ENCODE peak calls at places on chromosomes 3 and 15, in ten cellular contexts. K is mucosa of descending colon, G is GM23338, P is esophagus squamous epithelium, X is lung, S is adrenal gland, Q is mesenchymal stem cell, J is choroid plexus epithelial cell, B is heart left ventricle, R is body of pancreas. M is an unnamed sample.

GRCh38 chr3:175153595-175153994 is 294.5 kb downstream of the NAALADL2 start:
- DNase-seq in X (no peak), P (no peak), Q (no peak), G (peak), B (no peak), R (no peak), S (no peak), K (no peak), J (no peak), M (no peak)

GRCh38 chr3:53044371-53045106 is 1.3 kb downstream of the SFMBT1 start:
- DNase-seq in K (peak), G (peak), X (no peak), P (no peak), J (peak), R (peak), S (peak), Q (peak), B (peak), M (peak)

GRCh38 chr15:89136818-89137772 is 48.8 kb downstream of the ABHD2 start:
- DNase-seq in R (peak), Q (peak), K (no peak), X (no peak), B (peak), S (peak), G (no peak), J (no peak), P (no peak), M (no peak)

GRCh38 chr15:65303687-65304392 is 637 bp upstream of the RNU5B-1 start:
- DNase-seq in X (peak), J (peak), P (no peak), R (peak), B (peak), S (peak), K (peak), G (peak), Q (peak), M (peak)

GRCh38 chr3:169907944-169908343 is 3.4 kb upstream of the SAMD7 start:
- DNase-seq in P (no peak), Q (no peak), G (no peak), R (no peak), X (no peak), K (no peak), B (no peak), J (no peak), S (no peak), M (no peak)

GRCh38 chr3:52200981-52201679 is 3.2 kb downstream of the ALAS1 start:
- DNase-seq in G (no peak), X (no peak), S (no peak), P (no peak), B (no peak), R (no peak), Q (peak), K (no peak), J (peak), M (no peak)

GRCh38 chr3:53219897-53220483 is 35.8 kb downstream of the TKT start:
- DNase-seq in R (peak), P (peak), S (peak), K (peak), Q (peak), X (peak), G (peak), B (peak), J (peak), M (peak)

GRCh38 chr3:16838561-16838960 is 46.2 kb upstream of the PLCL2 start:
- DNase-seq in S (peak), X (no peak), B (peak), P (no peak), G (no peak), K (peak), J (no peak), R (peak), Q (no peak), M (no peak)

GRCh38 chr15:52261026-52261425 is 34.6 kb downstream of the MYO5C start:
- DNase-seq in K (no peak), G (no peak), J (no peak), R (no peak), B (no peak), P (no peak), S (no peak), X (no peak), Q (no peak), M (no peak)

GRCh38 chr3:64214002-64214696 is 11.1 kb downstream of the PRICKLE2 start:
- DNase-seq in P (no peak), S (peak), K (peak), J (peak), Q (peak), B (peak), R (peak), X (peak), G (no peak), M (peak)

GRCh38 chr3:161859057-161859456 is 362.4 kb downstream of the OTOL1 start:
- DNase-seq in G (no peak), Q (no peak), K (no peak), R (no peak), J (no peak), X (no peak), S (no peak), P (no peak), B (no peak), M (no peak)

GRCh38 chr3:102132370-102132769 is 283.1 kb downstream of the NFKBIZ start:
- DNase-seq in R (no peak), B (no peak), S (no peak), P (no peak), G (no peak), K (no peak), J (peak), X (no peak), Q (peak), M (no peak)

DNA sequence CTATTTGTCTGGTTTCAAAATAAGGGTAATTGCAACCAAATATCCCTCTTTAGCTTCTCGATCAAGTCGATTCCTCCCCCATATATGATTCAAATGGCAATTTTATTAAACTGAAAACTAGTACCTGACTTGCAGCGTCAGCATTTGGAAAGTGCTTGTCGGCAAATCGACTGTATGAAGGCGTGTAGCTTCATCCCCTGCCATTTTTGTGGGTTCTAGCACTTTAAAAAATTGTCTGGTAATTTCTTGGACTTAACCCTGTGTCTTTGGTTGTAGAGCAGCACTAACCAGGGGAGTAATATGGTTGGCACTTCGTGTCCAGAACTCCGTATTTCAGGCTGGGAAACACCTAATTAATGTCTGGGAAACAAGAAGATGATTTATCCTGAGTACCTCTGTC is 573 bp downstream of the MME start:
- DNase-seq in B (no peak), S (no peak), Q (peak), K (no peak), R (no peak), J (peak), G (peak), P (no peak), X (no peak), M (no peak)
- H3K4me3 ChIP-seq in B (peak), S (no peak), Q (no peak), K (no peak), R (no peak), J (peak), G (peak), P (no peak), X (no peak), M (peak)

DNA sequence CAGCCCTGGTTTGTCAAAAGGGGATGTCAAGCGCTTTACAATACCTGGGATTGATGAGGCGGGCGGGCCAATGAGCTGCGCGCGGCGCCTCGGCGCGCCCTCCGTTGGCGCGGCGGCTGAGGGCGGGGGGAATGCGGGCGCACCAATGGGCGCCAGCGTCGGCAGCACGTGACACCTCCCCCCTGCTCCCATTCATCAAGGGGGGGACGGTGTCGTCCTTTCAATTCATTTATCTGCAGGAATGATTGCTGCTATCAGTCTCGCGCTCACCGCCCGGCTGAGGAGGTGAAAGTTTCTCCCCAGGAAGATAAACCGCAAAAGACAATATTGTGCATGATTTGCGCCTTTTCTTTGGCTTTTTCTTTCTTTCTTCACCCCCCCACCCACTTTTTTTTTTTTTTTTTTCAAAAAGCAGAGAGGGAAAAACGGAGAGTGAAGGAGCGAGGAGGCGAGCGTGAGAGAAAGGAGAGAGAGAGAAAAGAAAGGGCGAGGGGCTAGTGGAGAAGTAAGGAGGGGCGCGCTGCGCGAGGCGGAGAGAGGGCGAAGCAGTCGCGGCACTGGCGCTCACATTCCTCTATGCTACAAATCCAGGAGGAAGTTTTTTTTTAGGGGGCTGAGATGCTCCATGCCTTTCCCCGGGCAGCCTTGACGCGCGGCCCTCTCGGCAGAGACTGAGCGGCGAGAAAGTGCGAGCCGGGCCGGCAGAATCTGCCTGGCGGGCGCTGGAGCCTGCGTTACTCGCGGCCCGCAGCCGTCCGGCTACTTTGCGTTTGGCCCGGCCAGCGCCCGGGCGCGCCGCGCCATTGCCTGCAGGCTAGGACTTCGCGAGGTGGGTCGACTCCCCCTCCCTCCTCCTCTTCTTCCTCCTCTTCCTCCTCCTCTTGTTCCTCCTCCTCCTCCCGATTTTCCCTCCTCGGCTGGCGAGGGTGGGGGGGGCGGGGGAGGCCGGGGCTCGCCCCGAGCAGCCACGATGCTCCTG is at the start of gene ZIC1:
- DNase-seq in S (no peak), X (no peak), G (peak), Q (no peak), K (no peak), B (no peak), J (peak), R (no peak), P (no peak), M (peak)
- H3K4me3 ChIP-seq in S (no peak), X (no peak), G (peak), Q (peak), K (no peak), B (peak), J (peak), R (no peak), P (peak), M (peak)

GRCh38 chr15:85401108-85401765 is 20.8 kb downstream of the AKAP13 start:
- DNase-seq in B (no peak), X (no peak), S (no peak), G (no peak), Q (no peak), K (no peak), P (no peak), R (no peak), J (no peak), M (no peak)
- H3K4me3 ChIP-seq in B (no peak), X (no peak), S (no peak), G (no peak), Q (no peak), K (no peak), P (no peak), R (no peak), J (no peak), M (no peak)

GRCh38 chr3:50340404-50341329 is at the start of gene RASSF1:
- DNase-seq in J (peak), X (peak), P (no peak), K (peak), Q (no peak), R (peak), S (no peak), G (peak), B (peak), M (no peak)

GRCh38 chr3:50337175-50337861 is 3.3 kb downstream of the RASSF1 start:
- DNase-seq in J (peak), P (peak), Q (peak), S (peak), R (peak), G (peak), B (peak), X (peak), K (peak), M (peak)

GRCh38 chr3:50341537-50341936 is 901 bp upstream of the RASSF1 start:
- DNase-seq in R (no peak), G (no peak), S (no peak), Q (no peak), X (no peak), J (no peak), B (no peak), K (no peak), P (no peak), M (no peak)

GRCh38 chr3:50338989-50339388 is 1.6 kb downstream of the RASSF1 start:
- DNase-seq in K (no peak), J (no peak), R (no peak), Q (no peak), G (no peak), P (no peak), S (no peak), B (no peak), X (no peak), M (no peak)

GRCh38 chr3:50339485-50340196 is 995 bp downstream of the RASSF1 start:
- DNase-seq in S (no peak), J (peak), B (no peak), P (no peak), K (no peak), G (no peak), R (no peak), X (no peak), Q (no peak), M (peak)
- H3K4me3 ChIP-seq in S (no peak), J (peak), B (peak), P (peak), K (peak), G (peak), R (no peak), X (peak), Q (no peak), M (peak)

DNA sequence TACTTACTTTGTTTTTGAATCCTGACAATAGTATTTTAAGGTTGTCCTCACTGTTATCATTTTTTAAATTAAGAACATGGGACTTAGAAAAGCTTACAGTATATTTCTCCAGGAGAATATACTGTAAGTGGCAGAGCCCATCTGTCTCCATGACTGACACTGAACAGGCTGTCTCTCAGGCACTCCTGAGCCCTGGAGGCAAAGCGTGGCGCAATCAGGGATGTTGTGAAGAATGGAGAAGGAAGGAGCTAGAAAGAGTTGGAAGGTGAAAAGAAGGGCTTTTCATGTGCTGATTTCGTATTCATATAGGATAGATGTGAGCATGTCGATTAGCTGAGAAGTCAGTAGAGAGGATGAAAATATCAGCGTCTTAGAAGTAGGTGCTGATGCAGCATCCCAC is 41.5 kb downstream of the FGF12 start:
- DNase-seq in J (no peak), P (no peak), Q (no peak), S (no peak), R (no peak), B (no peak), G (no peak), X (no peak), K (no peak), M (no peak)
- H3K4me3 ChIP-seq in J (no peak), P (no peak), Q (no peak), S (no peak), R (no peak), B (no peak), G (no peak), X (no peak), K (no peak), M (no peak)

GRCh38 chr15:91456251-91456718 is 356.2 kb downstream of the SV2B start:
- DNase-seq in R (peak), X (no peak), K (no peak), J (peak), G (no peak), Q (no peak), S (no peak), B (no peak), P (no peak), M (peak)
- H3K4me3 ChIP-seq in R (no peak), X (no peak), K (no peak), J (no peak), G (no peak), Q (no peak), S (no peak), B (no peak), P (no peak), M (no peak)